ENCODE peak calls at places on chromosome 16, in six cellular contexts. Q is A549, S is PC-9, A is foreskin fibroblast, Y is fibroblast of villous mesenchyme, O is cardiac muscle cell. G is an unnamed sample.

GRCh38 chr16:79213214-79213613 is 387.3 kb downstream of the MAF start:
- DNase-seq in O (no peak), A (no peak), S (no peak), Y (no peak), Q (no peak), G (no peak)

GRCh38 chr16:72894291-72895151 is 153.4 kb downstream of the ZFHX3 start:
- DNase-seq in S (no peak), O (no peak), Q (no peak), Y (peak), A (peak), G (peak)

GRCh38 chr16:46549477-46549876 is 71.7 kb downstream of the SHCBP1 start:
- DNase-seq in A (no peak), Y (no peak), Q (no peak), O (no peak), S (no peak), G (no peak)

GRCh38 chr16:84278333-84278732 is 16.3 kb upstream of the WFDC1 start:
- DNase-seq in S (no peak), A (no peak), Y (no peak), O (no peak), Q (no peak), G (no peak)

GRCh38 chr16:65274576-65274975 is 152.7 kb upstream of the CDH11 start:
- DNase-seq in Y (no peak), A (peak), Q (no peak), S (no peak), O (no peak), G (no peak)

GRCh38 chr16:64957246-64957645 is 164.6 kb downstream of the CDH11 start:
- DNase-seq in S (no peak), O (no peak), Y (no peak), Q (no peak), A (no peak), G (no peak)

GRCh38 chr16:16016388-16016964 is 67.1 kb downstream of the ABCC1 start:
- DNase-seq in A (no peak), Q (no peak), S (no peak), O (no peak), Y (no peak), G (no peak)

GRCh38 chr16:71880176-71880575 is 3.8 kb downstream of the ZNF821 start:
- DNase-seq in A (no peak), O (no peak), Q (no peak), Y (no peak), S (no peak), G (no peak)

GRCh38 chr16:11632455-11632921 is 35.8 kb upstream of the SNN start:
- DNase-seq in A (peak), S (no peak), O (peak), Q (no peak), Y (peak), G (peak)

GRCh38 chr16:74577882-74578366 is 29.0 kb downstream of the GLG1 start:
- DNase-seq in O (no peak), A (peak), Y (peak), S (peak), Q (no peak), G (no peak)

GRCh38 chr16:89549007-89549700 is 11.3 kb upstream of the RPL13 start:
- DNase-seq in Y (no peak), A (no peak), Q (no peak), S (no peak), O (no peak), G (no peak)

GRCh38 chr16:28879841-28880588 is 1.7 kb downstream of the ATP2A1 start:
- DNase-seq in S (peak), O (peak), A (peak), Y (peak), Q (peak), G (peak)

GRCh38 chr16:31456988-31457360 is 2.3 kb upstream of the ARMC5 start:
- DNase-seq in O (no peak), S (no peak), Q (no peak), Y (no peak), A (no peak), G (no peak)

GRCh38 chr16:75340715-75341500 is 89.5 kb upstream of the BCAR1 start:
- DNase-seq in Y (peak), A (peak), S (no peak), Q (no peak), O (peak), G (no peak)

GRCh38 chr16:1042776-1043349 is 29.7 kb upstream of the SSTR5 start:
- DNase-seq in S (no peak), A (no peak), O (no peak), Q (no peak), Y (no peak), G (no peak)
- H3K4me3 ChIP-seq in S (no peak), A (no peak), O (no peak), Q (no peak), Y (no peak), G (no peak)

GRCh38 chr16:3190949-3191353 is 2.9 kb downstream of the OR1F1 start:
- DNase-seq in Q (peak), O (peak), S (no peak), Y (no peak), A (no peak), G (peak)
- H3K4me3 ChIP-seq in Q (peak), O (peak), S (no peak), Y (peak), A (no peak), G (peak)

GRCh38 chr16:68311316-68311620 is 449 bp downstream of the PRMT7 start:
- DNase-seq in A (no peak), Q (no peak), S (no peak), O (peak), Y (peak), G (no peak)
- H3K4me3 ChIP-seq in A (peak), Q (peak), S (peak), O (peak), Y (peak), G (peak)

GRCh38 chr16:2032285-2033056 is 5.8 kb downstream of the NHERF2 start:
- DNase-seq in Q (no peak), S (no peak), A (peak), Y (peak), O (no peak), G (no peak)
- H3K4me3 ChIP-seq in Q (peak), S (no peak), A (no peak), Y (no peak), O (no peak), G (no peak)

DNA sequence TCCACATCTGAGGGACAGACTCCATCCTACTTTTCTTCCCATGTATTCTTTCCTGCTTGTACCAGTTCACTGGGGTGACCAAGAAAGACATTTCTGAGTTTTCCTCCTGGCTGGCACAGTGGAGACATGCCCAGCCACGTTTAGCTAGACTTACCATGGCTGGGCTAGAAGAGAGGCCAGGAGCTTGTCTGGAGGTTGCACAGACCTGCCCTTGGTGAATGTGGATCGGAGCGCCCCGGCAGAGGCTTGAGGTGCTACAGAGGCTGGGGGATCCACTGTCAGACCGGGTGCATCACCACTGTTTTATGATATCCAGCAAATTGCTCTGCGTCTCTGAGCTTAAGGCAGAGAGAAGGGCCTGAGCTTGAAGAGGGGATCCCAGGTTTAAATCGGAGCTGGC is 3.5 kb downstream of the IL4R start:
- DNase-seq in Q (no peak), Y (no peak), O (no peak), A (no peak), S (no peak), G (no peak)
- H3K4me3 ChIP-seq in Q (no peak), Y (no peak), O (no peak), A (no peak), S (no peak), G (no peak)

GRCh38 chr16:4750896-4751295 is 16.1 kb downstream of the ZNF500 start:
- DNase-seq in O (no peak), Y (no peak), S (no peak), A (no peak), Q (no peak), G (no peak)

GRCh38 chr16:4746991-4747574 is 12.7 kb downstream of the DNAAF8 start:
- DNase-seq in A (peak), S (no peak), O (no peak), Y (no peak), Q (no peak), G (peak)

GRCh38 chr16:4749700-4750257 is 15.4 kb downstream of the DNAAF8 start:
- DNase-seq in Q (no peak), S (no peak), O (no peak), Y (no peak), A (no peak), G (no peak)

GRCh38 chr16:4747906-4748681 is 13.8 kb downstream of the DNAAF8 start:
- DNase-seq in Q (no peak), O (no peak), Y (no peak), A (no peak), S (no peak), G (no peak)

GRCh38 chr16:4748682-4749411 is 14.5 kb downstream of the DNAAF8 start:
- DNase-seq in O (no peak), Q (no peak), S (no peak), A (no peak), Y (no peak), G (no peak)
- H3K4me3 ChIP-seq in O (no peak), Q (no peak), S (no peak), A (no peak), Y (no peak), G (no peak)

GRCh38 chr16:12902511-12903324 is 1.3 kb downstream of the SHISA9 start:
- DNase-seq in Q (no peak), S (peak), Y (no peak), A (peak), O (peak), G (peak)
- H3K4me3 ChIP-seq in Q (peak), S (peak), Y (no peak), A (no peak), O (peak), G (peak)

DNA sequence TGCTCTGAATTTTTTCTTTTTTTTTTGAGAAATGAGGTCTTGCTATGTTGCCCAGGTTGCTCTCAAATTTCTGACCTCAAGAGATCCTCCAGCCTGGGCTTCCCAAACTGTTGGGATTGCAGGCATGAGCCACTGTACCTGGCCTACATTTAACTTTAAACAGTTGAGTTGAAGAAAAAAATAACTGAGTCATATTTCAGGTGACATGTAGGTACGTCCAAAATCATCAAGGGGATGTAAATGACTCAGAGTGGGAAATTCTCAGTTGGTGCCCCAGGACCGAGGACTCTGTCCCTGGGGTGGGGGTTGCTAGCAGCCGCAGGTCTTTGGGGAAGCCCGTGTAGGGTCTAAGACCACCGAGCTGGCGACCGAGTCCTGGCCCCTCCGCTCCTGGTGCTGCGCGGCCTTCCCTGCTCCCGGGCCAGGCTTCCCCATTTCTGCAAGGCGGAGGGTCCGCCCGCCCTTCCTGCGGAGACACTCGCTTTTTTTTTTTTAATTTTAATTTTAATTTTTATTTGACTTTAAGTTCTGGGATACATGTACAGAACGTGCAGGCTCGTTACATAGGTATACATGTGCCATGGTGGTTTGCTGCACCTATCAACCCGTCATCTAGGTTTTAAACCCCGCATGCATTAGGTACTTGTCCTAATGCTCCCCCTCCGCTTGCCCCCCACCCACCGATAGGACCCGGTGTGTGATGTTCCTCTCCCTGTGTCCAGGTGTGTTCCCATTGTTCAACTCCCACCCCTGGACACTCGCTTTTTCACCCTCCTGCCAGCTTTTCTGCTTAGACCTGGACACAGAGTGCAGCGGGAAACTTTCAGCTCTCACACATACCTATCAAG is 12.7 kb upstream of the N4BP1 start:
- DNase-seq in S (no peak), O (no peak), A (no peak), Y (no peak), Q (no peak), G (no peak)
- H3K4me3 ChIP-seq in S (peak), O (no peak), A (peak), Y (peak), Q (peak), G (peak)

GRCh38 chr16:57797216-57797525 is 5.1 kb downstream of the KIFC3 start:
- DNase-seq in S (no peak), O (no peak), Q (no peak), A (no peak), Y (no peak), G (no peak)
- H3K4me3 ChIP-seq in S (peak), O (no peak), Q (peak), A (no peak), Y (no peak), G (no peak)